ENCODE peak calls at places on chromosomes 11 and 22, in eight cellular contexts. N is GM06990, Y is Calu3, I is fibroblast of lung, Q is spleen, C is psoas muscle, B is HCT116, O is activated B cell treated with CpG ODN at 0.5 μM for 24 hours. F is an unnamed sample.
A peak's percentile ranks its signal among the peaks of the same experiment; 100 is the strongest.

GRCh38 chr22:41377846-41378245 is 3.9 kb upstream of the TEF start:
- DNase-seq in N (no peak), C (no peak), Q (no peak), B (no peak), I (no peak), Y (no peak), O (no peak), F (no peak)

GRCh38 chr11:66026017-66026529 is at the start of gene CATSPER1:
- DNase-seq in C (no peak), I (no peak), Q (no peak), B (no peak), O (no peak), N (no peak), Y (no peak), F (no peak)

GRCh38 chr11:133920109-133920990 is 36.4 kb downstream of the IGSF9B start:
- DNase-seq in Y (no peak), I (no peak), B (no peak), O (no peak), Q (no peak), C (peak; percentile 39), N (no peak), F (no peak)

GRCh38 chr11:16763746-16764145 is 25.3 kb downstream of the C11orf58 start:
- DNase-seq in B (no peak), I (no peak), Y (no peak), O (no peak), N (no peak), Q (no peak), C (no peak), F (no peak)

GRCh38 chr11:126588630-126589491 is 233.4 kb downstream of the ST3GAL4 start:
- DNase-seq in N (no peak), I (no peak), Y (no peak), O (no peak), Q (peak; percentile 68), C (no peak), B (no peak), F (no peak)

GRCh38 chr11:120546312-120547205 is 35.0 kb downstream of the GRIK4 start:
- DNase-seq in Q (no peak), O (no peak), B (peak; percentile 58), N (no peak), I (peak; percentile 97), C (peak; percentile 69), Y (peak; percentile 46), F (no peak)

GRCh38 chr11:34181254-34181653 is 75.8 kb downstream of the NAT10 start:
- DNase-seq in B (no peak), C (peak; percentile 42), N (no peak), Q (no peak), I (no peak), O (no peak), Y (no peak), F (no peak)

GRCh38 chr11:3022982-3023381 is 30.9 kb upstream of the NAP1L4 start:
- DNase-seq in B (no peak), O (no peak), Q (no peak), N (no peak), C (no peak), I (peak; percentile 62), Y (no peak), F (no peak)

GRCh38 chr11:109036011-109036410 is 371.1 kb downstream of the DDX10 start:
- DNase-seq in Y (no peak), O (no peak), N (no peak), B (no peak), I (no peak), Q (no peak), C (no peak), F (no peak)

GRCh38 chr11:2927851-2928604 is 1.2 kb downstream of the PHLDA2 start:
- DNase-seq in Q (peak; percentile 67), O (no peak), C (peak; percentile 47), I (peak; percentile 51), B (no peak), Y (peak; percentile 38), N (no peak), F (no peak)

GRCh38 chr22:19041403-19042074 is 80.7 kb downstream of the DGCR2 start:
- DNase-seq in Q (peak; percentile 67), N (no peak), O (no peak), I (no peak), C (peak; percentile 34), B (no peak), Y (no peak), F (no peak)

GRCh38 chr11:102323542-102324261 is 6.4 kb downstream of the BIRC3 start:
- DNase-seq in I (peak; percentile 75), Q (no peak), Y (no peak), O (no peak), C (no peak), N (no peak), B (no peak), F (no peak)

GRCh38 chr11:31882951-31883392 is 71.8 kb upstream of the PAX6 start:
- DNase-seq in I (no peak), N (no peak), Q (no peak), C (no peak), O (no peak), Y (no peak), B (no peak), F (no peak)

GRCh38 chr11:61645179-61645868 is 34.9 kb upstream of the DAGLA start:
- DNase-seq in C (no peak), O (no peak), N (no peak), B (no peak), I (no peak), Y (no peak), Q (no peak), F (no peak)

GRCh38 chr22:45475876-45476514 is 26.7 kb upstream of the FBLN1 start:
- DNase-seq in B (no peak), N (no peak), C (peak; percentile 76), Y (no peak), O (no peak), Q (peak; percentile 55), I (no peak), F (no peak)

DNA sequence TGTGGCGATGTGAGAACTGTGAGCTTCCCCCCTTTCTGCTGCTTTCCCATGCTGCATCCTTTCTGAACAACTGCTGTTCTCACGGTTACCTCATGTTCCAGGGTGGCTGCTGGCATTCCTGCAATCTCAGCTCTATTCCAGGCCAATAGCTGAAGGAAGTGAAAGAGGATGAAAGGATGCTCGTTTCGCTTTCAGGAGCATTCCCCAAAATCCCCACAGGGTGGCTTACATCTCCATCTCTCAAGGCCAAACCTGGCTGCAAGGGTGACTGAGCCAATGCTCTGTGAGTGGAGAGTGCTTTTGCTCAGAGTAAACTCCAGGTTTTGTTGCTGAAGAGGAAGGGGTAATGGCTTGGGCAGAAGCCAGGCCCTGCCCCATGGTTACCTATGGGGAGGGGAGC is 848.2 kb downstream of the BRD1 start:
- DNase-seq in Y (no peak), Q (no peak), N (no peak), C (no peak), B (peak; percentile 26), I (no peak), O (no peak), F (no peak)
- TF ChIP-seq CTCF in Y (peak; percentile 23), Q (no peak), N (no peak), C (no peak), B (peak; percentile 25), I (no peak), O (no peak), F (no peak)

DNA sequence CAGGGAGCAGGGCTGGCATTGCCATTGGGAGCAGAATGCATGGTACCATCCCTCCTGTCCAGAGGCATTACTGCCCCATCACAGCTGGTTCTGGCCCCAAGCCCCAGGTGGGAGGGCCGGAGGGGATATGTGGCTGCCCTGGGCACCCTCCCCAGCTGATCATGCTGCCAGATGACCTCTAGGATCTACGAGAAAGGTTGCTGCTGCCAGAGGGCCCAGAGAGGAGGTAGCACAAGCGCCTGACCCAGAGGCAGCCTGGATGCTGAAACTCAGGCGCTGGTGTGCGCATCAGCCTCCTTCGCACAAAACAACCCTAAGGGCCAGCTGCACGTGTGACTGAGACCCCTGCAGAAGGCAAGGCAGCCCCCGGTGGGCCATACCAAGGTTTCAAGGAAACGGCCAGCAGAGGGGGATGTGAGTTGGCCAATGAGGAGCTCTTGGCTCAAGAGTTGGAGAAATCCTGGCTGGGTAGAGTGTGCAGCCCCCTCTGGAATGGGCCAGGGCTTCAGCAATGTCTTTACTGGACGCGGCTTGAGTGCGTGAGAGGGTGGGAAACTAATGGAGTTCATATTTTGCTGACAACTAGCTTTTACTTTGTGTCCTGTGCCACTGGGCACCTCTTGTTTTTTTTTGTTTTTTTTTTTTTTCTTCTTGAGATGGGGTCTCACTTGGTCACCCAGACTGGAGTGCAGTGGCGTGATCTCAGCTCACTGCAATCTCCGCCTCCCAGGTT is 88.3 kb upstream of the PARVA start:
- DNase-seq in Y (no peak), O (no peak), C (no peak), N (no peak), Q (no peak), B (no peak), I (no peak), F (no peak)
- TF ChIP-seq CTCF in Y (no peak), O (no peak), C (no peak), N (no peak), Q (no peak), B (no peak), I (no peak), F (no peak)

GRCh38 chr22:23858484-23858815 is 775 bp downstream of the SLC2A11 start:
- DNase-seq in O (no peak), I (no peak), N (no peak), B (no peak), C (no peak), Y (no peak), Q (no peak), F (no peak)

GRCh38 chr22:23857606-23858483 is at the start of gene SLC2A11:
- DNase-seq in N (peak; percentile 96), Q (peak; percentile 99), B (peak; percentile 92), Y (peak; percentile 94), O (peak; percentile 90), C (peak; percentile 100), I (peak; percentile 97), F (peak; percentile 93)

GRCh38 chr22:23862103-23862502 is 4.4 kb downstream of the SLC2A11 start:
- DNase-seq in I (peak; percentile 51), Q (peak; percentile 69), O (no peak), Y (peak; percentile 60), B (peak; percentile 32), N (no peak), C (no peak), F (no peak)

GRCh38 chr22:23859201-23859600 is 1.5 kb downstream of the SLC2A11 start:
- DNase-seq in O (no peak), B (no peak), Q (no peak), N (no peak), Y (no peak), C (no peak), I (no peak), F (no peak)

GRCh38 chr22:23856721-23857605 is 712 bp upstream of the SLC2A11 start:
- DNase-seq in N (peak; percentile 52), O (peak; percentile 48), Q (peak; percentile 88), Y (peak; percentile 53), C (peak; percentile 73), I (peak; percentile 31), B (no peak), F (peak; percentile 41)
- TF ChIP-seq CTCF in N (peak; percentile 17), O (no peak), Q (no peak), Y (no peak), C (no peak), I (peak; percentile 23), B (no peak), F (peak; percentile 33)

DNA sequence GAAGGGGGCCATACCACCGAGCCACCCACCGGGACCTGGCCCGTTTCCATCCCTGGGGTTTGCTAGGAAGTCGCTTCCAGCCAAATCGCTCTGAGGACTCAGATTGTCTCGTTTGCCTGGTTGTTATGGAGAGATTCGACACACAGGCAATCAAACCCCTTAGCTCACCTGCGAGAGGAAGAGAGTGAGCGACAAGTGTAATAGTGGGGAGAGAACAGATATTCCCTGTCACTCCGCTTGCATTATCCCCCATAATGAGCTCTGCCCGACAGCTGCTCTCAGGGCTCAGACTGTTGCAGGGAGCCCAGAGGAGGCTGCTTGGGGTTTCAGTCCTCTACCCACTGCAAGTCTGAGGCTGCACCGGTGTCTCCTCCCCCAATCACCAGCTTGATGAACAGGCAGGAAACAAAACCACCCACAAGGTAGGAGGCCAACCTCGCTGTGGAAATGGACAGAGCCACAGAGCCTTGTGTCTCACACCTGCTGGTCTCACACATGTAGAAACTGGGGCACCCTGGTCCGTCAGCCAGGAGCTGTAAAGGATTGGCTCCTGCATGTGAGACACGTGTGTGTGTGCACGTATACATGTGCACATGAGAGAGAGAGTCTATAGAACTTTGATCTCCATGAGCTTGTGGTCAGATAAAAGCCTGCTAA is 351.1 kb downstream of the BUD13 start:
- DNase-seq in O (no peak), Y (no peak), C (no peak), I (no peak), Q (no peak), B (no peak), N (no peak), F (no peak)
- TF ChIP-seq CTCF in O (no peak), Y (no peak), C (no peak), I (no peak), Q (no peak), B (no peak), N (no peak), F (no peak)

F was measured in progenitor cell of endocrine pancreas.